ENCODE peak calls at places on chromosomes 3 and 15, in six cellular contexts. One of them, this sample, is unnamed.

GRCh38 chr3:17322106-17322793 is 420.2 kb downstream of the TBC1D5 start:
- DNase-seq in DMS 273 treated with DMSO at 0.1 percent for 48 hours: no peak
- DNase-seq in ascending aorta: no peak
- DNase-seq in NCI-H1694: no peak
- DNase-seq in cerebellar nuclear complex: no peak
- DNase-seq in left cardiac atrium: no peak
- DNase-seq in this sample: no peak

GRCh38 chr15:99980791-99981190 is 247.6 kb upstream of the LYSMD4 start:
- DNase-seq in DMS 273 treated with DMSO at 0.1 percent for 48 hours: no peak
- DNase-seq in ascending aorta: no peak
- DNase-seq in NCI-H1694: no peak
- DNase-seq in cerebellar nuclear complex: no peak
- DNase-seq in left cardiac atrium: no peak
- DNase-seq in this sample: no peak

GRCh38 chr3:128276151-128276445 is 122.8 kb downstream of the EEFSEC start:
- DNase-seq in DMS 273 treated with DMSO at 0.1 percent for 48 hours: no peak
- DNase-seq in ascending aorta: no peak
- DNase-seq in NCI-H1694: no peak
- DNase-seq in cerebellar nuclear complex: no peak
- DNase-seq in left cardiac atrium: no peak
- DNase-seq in this sample: no peak

GRCh38 chr15:98969126-98969735 is 38.4 kb downstream of the PGPEP1L start:
- DNase-seq in DMS 273 treated with DMSO at 0.1 percent for 48 hours: no peak
- DNase-seq in ascending aorta: no peak
- DNase-seq in NCI-H1694: no peak
- DNase-seq in cerebellar nuclear complex: no peak
- DNase-seq in left cardiac atrium: no peak
- DNase-seq in this sample: no peak

GRCh38 chr15:38503497-38503896 is 49.6 kb downstream of the FAM98B start:
- DNase-seq in DMS 273 treated with DMSO at 0.1 percent for 48 hours: no peak
- DNase-seq in ascending aorta: no peak
- DNase-seq in NCI-H1694: no peak
- DNase-seq in cerebellar nuclear complex: no peak
- DNase-seq in left cardiac atrium: no peak
- DNase-seq in this sample: no peak

GRCh38 chr3:196708467-196708866 is 3.6 kb downstream of the CEP19 start:
- DNase-seq in DMS 273 treated with DMSO at 0.1 percent for 48 hours: no peak
- DNase-seq in ascending aorta: no peak
- DNase-seq in NCI-H1694: no peak
- DNase-seq in cerebellar nuclear complex: no peak
- DNase-seq in left cardiac atrium: no peak
- DNase-seq in this sample: no peak

GRCh38 chr3:109478614-109479013 is 141.3 kb upstream of the DPPA4 start:
- DNase-seq in DMS 273 treated with DMSO at 0.1 percent for 48 hours: no peak
- DNase-seq in ascending aorta: no peak
- DNase-seq in NCI-H1694: no peak
- DNase-seq in cerebellar nuclear complex: no peak
- DNase-seq in left cardiac atrium: no peak
- DNase-seq in this sample: no peak

GRCh38 chr3:168493412-168494205 is 397.9 kb upstream of the GOLIM4 start:
- DNase-seq in DMS 273 treated with DMSO at 0.1 percent for 48 hours: no peak
- DNase-seq in ascending aorta: no peak
- DNase-seq in NCI-H1694: no peak
- DNase-seq in cerebellar nuclear complex: no peak
- DNase-seq in left cardiac atrium: no peak
- DNase-seq in this sample: no peak

GRCh38 chr3:185728630-185729334 is 96.1 kb downstream of the IGF2BP2 start:
- DNase-seq in DMS 273 treated with DMSO at 0.1 percent for 48 hours: no peak
- DNase-seq in ascending aorta: no peak
- DNase-seq in NCI-H1694: no peak
- DNase-seq in cerebellar nuclear complex: no peak
- DNase-seq in left cardiac atrium: no peak
- DNase-seq in this sample: no peak

This sample was measured in Peyer's patch.